ENCODE peak calls at places on chromosomes 16 and 17, in eight cellular contexts. U is CD4-positive, alpha-beta T cell; W is osteocyte; D is transverse colon; C is fibroblast of mammary gland; R is endodermal cell; N is dorsolateral prefrontal cortex; Y is brain microvascular endothelial cell. M is an unnamed sample.

GRCh38 chr16:21301168-21301894 is 23.2 kb upstream of the CRYM start:
- DNase-seq in U (no peak), W (peak), D (peak), C (peak), R (peak), N (peak), Y (peak), M (peak)

GRCh38 chr17:71638668-71639067 is 482.2 kb upstream of the SOX9 start:
- DNase-seq in U (no peak), W (no peak), D (no peak), C (no peak), R (no peak), N (no peak), Y (no peak), M (no peak)

GRCh38 chr17:40351185-40352043 is 13.1 kb downstream of the GJD3 start:
- DNase-seq in U (no peak), W (no peak), D (no peak), C (no peak), R (peak), N (no peak), Y (no peak), M (no peak)

GRCh38 chr17:72631568-72631967 is 460.9 kb downstream of the SLC39A11 start:
- DNase-seq in U (no peak), W (no peak), D (no peak), C (no peak), R (no peak), N (no peak), Y (no peak), M (no peak)

GRCh38 chr17:40695874-40696472 is 7.6 kb downstream of the KRT24 start:
- DNase-seq in U (no peak), W (no peak), D (no peak), C (no peak), R (no peak), N (no peak), Y (no peak), M (no peak)

GRCh38 chr16:68257251-68257905 is 6.9 kb upstream of the SLC7A6 start:
- DNase-seq in U (no peak), W (no peak), D (peak), C (no peak), R (no peak), N (no peak), Y (no peak), M (peak)

GRCh38 chr16:85979605-85980004 is 80.6 kb downstream of the IRF8 start:
- DNase-seq in U (no peak), W (no peak), D (peak), C (no peak), R (no peak), N (no peak), Y (no peak), M (no peak)

GRCh38 chr16:46658925-46659324 is 30.1 kb downstream of the VPS35 start:
- DNase-seq in U (no peak), W (no peak), D (peak), C (no peak), R (no peak), N (peak), Y (no peak), M (peak)

GRCh38 chr16:2095315-2095853 is 40.3 kb downstream of the PKD1 start:
- DNase-seq in U (no peak), W (no peak), D (no peak), C (peak), R (no peak), N (no peak), Y (peak), M (no peak)

GRCh38 chr16:8579559-8579958 is 10.8 kb downstream of the TMEM114 start:
- DNase-seq in U (no peak), W (no peak), D (no peak), C (no peak), R (no peak), N (no peak), Y (no peak), M (no peak)

GRCh38 chr17:30101686-30102390 is 14.8 kb upstream of the NSRP1 start:
- DNase-seq in U (no peak), W (no peak), D (no peak), C (no peak), R (no peak), N (no peak), Y (peak), M (no peak)
- TF ChIP-seq CTCF in U (no peak), W (no peak), D (no peak), C (no peak), R (no peak), N (no peak), Y (no peak), M (no peak)

DNA sequence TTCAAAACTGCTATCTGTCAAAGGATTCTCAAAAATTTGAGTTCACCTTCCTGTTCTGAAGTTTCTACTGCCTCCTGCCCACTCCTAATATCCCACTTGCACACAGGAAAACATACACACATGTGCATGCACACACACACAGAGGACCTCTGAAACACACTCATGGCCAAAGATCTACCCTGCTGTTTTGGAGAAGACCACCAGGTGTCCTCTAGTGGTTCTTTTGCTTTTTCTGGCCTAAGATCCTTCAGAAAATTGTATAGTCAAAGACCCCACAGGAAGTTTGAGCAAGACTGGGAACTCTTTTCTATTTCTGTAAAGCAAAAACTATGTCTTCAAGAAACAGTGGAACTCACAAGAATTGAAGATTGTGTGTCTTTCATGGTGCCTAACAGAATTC is 90.2 kb downstream of the CDH8 start:
- DNase-seq in U (no peak), W (no peak), D (no peak), C (no peak), R (no peak), N (no peak), Y (no peak), M (no peak)
- TF ChIP-seq CTCF in U (no peak), W (no peak), D (no peak), C (no peak), R (peak), N (peak), Y (peak), M (no peak)

DNA sequence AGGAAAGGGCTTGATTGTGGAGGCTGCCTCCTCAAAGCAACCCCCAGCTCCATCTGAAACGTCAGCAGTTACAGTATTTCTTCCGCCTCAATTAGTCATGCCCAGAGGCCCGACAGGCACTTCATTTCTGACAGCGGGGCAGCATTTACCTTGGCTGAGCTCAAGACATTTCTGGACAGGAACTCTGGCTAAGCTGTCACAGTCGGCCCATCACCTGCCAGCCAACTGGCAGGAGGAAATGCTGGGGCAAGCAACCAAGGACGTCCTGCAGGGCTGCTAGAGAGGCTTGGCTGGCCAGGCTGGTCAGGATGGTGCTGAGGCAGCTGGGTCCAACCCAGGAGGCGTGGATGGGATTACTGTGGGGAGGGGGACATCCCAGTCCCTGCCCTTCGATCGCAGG is 27.8 kb downstream of the PLXDC1 start:
- DNase-seq in U (no peak), W (no peak), D (no peak), C (no peak), R (no peak), N (no peak), Y (no peak), M (no peak)
- TF ChIP-seq CTCF in U (no peak), W (no peak), D (no peak), C (no peak), R (no peak), N (no peak), Y (no peak), M (no peak)

GRCh38 chr17:82437325-82437668 is 13.3 kb downstream of the CYBC1 start:
- DNase-seq in U (no peak), W (no peak), D (no peak), C (no peak), R (no peak), N (no peak), Y (no peak), M (no peak)

GRCh38 chr17:82439829-82440365 is 10.7 kb downstream of the CYBC1 start:
- DNase-seq in U (no peak), W (no peak), D (no peak), C (no peak), R (peak), N (no peak), Y (no peak), M (no peak)

GRCh38 chr17:82439194-82439828 is 11.2 kb downstream of the CYBC1 start:
- DNase-seq in U (no peak), W (no peak), D (no peak), C (no peak), R (peak), N (no peak), Y (no peak), M (no peak)

GRCh38 chr17:82436601-82437324 is 13.8 kb downstream of the CYBC1 start:
- DNase-seq in U (no peak), W (no peak), D (no peak), C (no peak), R (peak), N (no peak), Y (no peak), M (no peak)

GRCh38 chr17:82438401-82439193 is 12.0 kb downstream of the CYBC1 start:
- DNase-seq in U (no peak), W (no peak), D (no peak), C (no peak), R (peak), N (no peak), Y (no peak), M (no peak)
- TF ChIP-seq CTCF in U (no peak), W (no peak), D (no peak), C (no peak), R (no peak), N (no peak), Y (no peak), M (no peak)

GRCh38 chr17:2592974-2593845 is at the start of gene PAFAH1B1:
- DNase-seq in U (peak), W (peak), D (peak), C (peak), R (peak), N (peak), Y (peak), M (peak)
- TF ChIP-seq CTCF in U (no peak), W (peak), D (no peak), C (no peak), R (no peak), N (peak), Y (no peak), M (peak)

GRCh38 chr17:79612468-79613194 is 1.8 kb upstream of the RBFOX3 start:
- DNase-seq in U (peak), W (no peak), D (peak), C (peak), R (peak), N (peak), Y (no peak), M (peak)
- TF ChIP-seq CTCF in U (no peak), W (peak), D (peak), C (peak), R (peak), N (peak), Y (peak), M (peak)

M was measured in GM13977.